ENCODE peak calls at places on chromosomes 12 and 14, in four cellular contexts. F is endothelial cell, T is cardiac muscle cell, R is non-pigmented ciliary epithelial cell. Z is an unnamed sample.
A peak's percentile ranks its signal among the peaks of the same experiment; 100 is the strongest.

GRCh38 chr12:120687570-120688289 is 781 bp downstream of the MLEC start:
- DNase-seq in T (peak; percentile 47), F (peak; percentile 23), R (no peak), Z (peak; percentile 22)

GRCh38 chr12:52691076-52691764 is 11.0 kb upstream of the KRT1 start:
- DNase-seq in R (no peak), T (peak; percentile 47), F (peak; percentile 21), Z (peak; percentile 55)

GRCh38 chr12:13668880-13669279 is 312.5 kb downstream of the GRIN2B start:
- DNase-seq in T (no peak), F (no peak), R (no peak), Z (no peak)

GRCh38 chr14:40213701-40214100 is 781.5 kb upstream of the FBXO33 start:
- DNase-seq in R (no peak), T (no peak), F (no peak), Z (no peak)

GRCh38 chr12:131088701-131089525 is 135.2 kb downstream of the ADGRD1 start:
- DNase-seq in F (no peak), R (no peak), T (no peak), Z (peak; percentile 23)

GRCh38 chr12:93403988-93404803 is 26.5 kb downstream of the NUDT4 start:
- DNase-seq in F (no peak), T (no peak), R (no peak), Z (no peak)

GRCh38 chr14:93329965-93330608 is 2.7 kb downstream of the BTBD7 start:
- DNase-seq in R (no peak), F (no peak), T (no peak), Z (no peak)

GRCh38 chr12:118391836-118392235 is 15.5 kb downstream of the SUDS3 start:
- DNase-seq in R (no peak), T (no peak), F (no peak), Z (no peak)

GRCh38 chr12:17358850-17359249 is 731.1 kb downstream of the RERGL start:
- DNase-seq in T (no peak), R (no peak), F (no peak), Z (no peak)

GRCh38 chr12:29241821-29242591 is 92.9 kb downstream of the FAR2 start:
- DNase-seq in T (peak; percentile 35), R (peak; percentile 70), F (no peak), Z (no peak)

GRCh38 chr12:42326466-42327226 is 679 bp downstream of the PPHLN1 start:
- DNase-seq in F (no peak), T (peak; percentile 12), R (no peak), Z (peak; percentile 41)

GRCh38 chr14:89283327-89284060 is 133.5 kb downstream of the FOXN3 start:
- DNase-seq in F (no peak), R (no peak), T (no peak), Z (no peak)

GRCh38 chr12:110109037-110109836 is 14.9 kb upstream of the IFT81 start:
- DNase-seq in F (no peak), R (peak; percentile 99), T (peak; percentile 92), Z (no peak)

GRCh38 chr14:92930737-92931602 is 8.0 kb downstream of the CHGA start:
- DNase-seq in T (no peak), F (no peak), R (no peak), Z (no peak)

Z was measured in CD4-positive, alpha-beta memory T cell.